ENCODE peak calls at places on chromosome 12, in six cellular contexts. P is esophagus muscularis mucosa, X is lung, Z is upper lobe of right lung, M is NB4, U is tibial nerve. R is an unnamed sample.

GRCh38 chr12:6065872-6066217 is 58.6 kb downstream of the VWF start:
- DNase-seq in P (no peak), X (no peak), Z (no peak), M (no peak), U (no peak), R (no peak)

GRCh38 chr12:104596128-104596799 is 139.5 kb downstream of the CHST11 start:
- DNase-seq in P (no peak), X (peak; percentile 34), Z (no peak), M (peak; percentile 89), U (peak; percentile 52), R (peak; percentile 53)

GRCh38 chr12:103205906-103206305 is 248.4 kb downstream of the ASCL1 start:
- DNase-seq in P (no peak), X (no peak), Z (no peak), M (no peak), U (no peak), R (peak; percentile 5)

GRCh38 chr12:76300297-76300665 is 47.9 kb downstream of the BBS10 start:
- DNase-seq in P (no peak), X (no peak), Z (no peak), M (no peak), U (no peak), R (no peak)

GRCh38 chr12:7609480-7609879 is 56.2 kb downstream of the APOBEC1 start:
- DNase-seq in P (no peak), X (no peak), Z (no peak), M (peak; percentile 13), U (no peak), R (peak; percentile 21)

GRCh38 chr12:116726749-116727148 is 11.1 kb downstream of the SPRING1 start:
- DNase-seq in P (no peak), X (peak; percentile 74), Z (no peak), M (no peak), U (no peak), R (no peak)

GRCh38 chr12:1590083-1590979 is 4.0 kb downstream of the FBXL14 start:
- DNase-seq in P (no peak), X (no peak), Z (no peak), M (no peak), U (peak; percentile 45), R (no peak)

GRCh38 chr12:106249411-106250135 is 1.8 kb upstream of the CKAP4 start:
- DNase-seq in P (no peak), X (no peak), Z (no peak), M (no peak), U (no peak), R (no peak)

GRCh38 chr12:53219956-53220856 is 11.8 kb downstream of the RARG start:
- DNase-seq in P (no peak), X (peak; percentile 64), Z (peak; percentile 84), M (peak; percentile 70), U (peak; percentile 55), R (peak; percentile 77)

GRCh38 chr12:95721320-95721719 is 69.2 kb downstream of the NTN4 start:
- DNase-seq in P (no peak), X (no peak), Z (no peak), M (no peak), U (no peak), R (peak; percentile 90)

GRCh38 chr12:55666508-55666907 is 29.8 kb downstream of the OR10P1 start:
- DNase-seq in P (no peak), X (no peak), Z (no peak), M (no peak), U (no peak), R (no peak)

GRCh38 chr12:68074294-68075027 is 85.1 kb downstream of the IFNG start:
- DNase-seq in P (no peak), X (no peak), Z (no peak), M (no peak), U (no peak), R (no peak)

GRCh38 chr12:93441111-93441616 is 583 bp downstream of the UBE2N start:
- DNase-seq in P (no peak), X (no peak), Z (peak; percentile 77), M (peak; percentile 70), U (peak; percentile 4), R (peak; percentile 41)

GRCh38 chr12:946656-947055 is 2.8 kb downstream of the RAD52 start:
- DNase-seq in P (no peak), X (no peak), Z (no peak), M (peak; percentile 45), U (no peak), R (peak; percentile 40)

GRCh38 chr12:39627914-39628313 is 8.3 kb upstream of the ABCD2 start:
- DNase-seq in P (no peak), X (no peak), Z (no peak), M (no peak), U (no peak), R (no peak)

DNA sequence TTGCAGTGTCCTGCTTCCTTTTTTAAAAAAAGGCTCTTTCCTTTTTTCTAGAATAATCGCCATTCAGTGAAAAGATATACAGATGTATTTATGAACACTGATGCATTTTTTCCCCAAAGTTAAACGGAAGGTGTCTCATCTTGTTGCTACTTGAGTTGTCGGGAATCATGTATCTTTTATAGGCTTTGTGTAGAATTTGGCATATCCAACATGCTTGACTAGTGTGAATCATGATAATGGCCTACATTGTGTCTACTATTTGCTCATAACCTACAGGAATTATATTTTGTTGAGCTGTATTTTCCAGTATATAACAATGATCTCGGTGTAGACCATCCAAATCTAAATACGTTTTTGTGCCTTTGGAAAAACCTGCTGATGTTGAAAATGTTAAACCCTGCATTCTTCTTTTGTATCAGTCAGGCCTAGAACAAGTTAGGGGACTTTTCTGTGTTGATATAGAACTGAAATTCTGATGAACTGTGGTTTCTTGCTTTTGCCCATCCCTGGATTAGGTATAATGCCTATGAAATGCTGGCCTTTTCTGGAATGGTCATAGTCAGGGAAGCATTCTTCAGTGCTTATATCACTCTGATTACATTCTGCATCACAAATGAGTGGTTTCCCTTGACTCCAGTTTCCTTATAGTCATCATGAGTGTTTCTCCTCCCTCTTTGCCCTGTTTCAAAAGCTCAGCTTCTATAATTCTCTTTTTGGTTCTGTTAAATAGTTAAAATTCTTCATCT is 10.8 kb downstream of the BMAL2 start:
- DNase-seq in P (no peak), X (no peak), Z (no peak), M (no peak), U (no peak), R (peak; percentile 97)
- H3K4me3 ChIP-seq in P (no peak overlapping the region), X (no peak overlapping the region), Z (no peak overlapping the region), M (no peak overlapping the region), U (no peak overlapping the region), R (no peak overlapping the region)

GRCh38 chr12:100388382-100388781 is 31.5 kb downstream of the SLC17A8 start:
- DNase-seq in P (no peak), X (no peak), Z (no peak), M (no peak), U (no peak), R (no peak)

GRCh38 chr12:100393202-100393601 is 36.3 kb downstream of the SLC17A8 start:
- DNase-seq in P (no peak), X (no peak), Z (no peak), M (no peak), U (no peak), R (no peak)

GRCh38 chr12:100395811-100396210 is 38.9 kb downstream of the SLC17A8 start:
- DNase-seq in P (no peak), X (no peak), Z (no peak), M (no peak), U (no peak), R (no peak)

GRCh38 chr12:100391856-100392255 is 35.0 kb downstream of the SLC17A8 start:
- DNase-seq in P (no peak), X (no peak), Z (no peak), M (no peak), U (peak; percentile 59), R (no peak)
- TF ChIP-seq CTCF in P (peak; percentile 38), X (no peak), Z (peak; percentile 28), M (no peak), U (peak; percentile 14), R (no peak)

GRCh38 chr12:14773685-14774073 is 29.6 kb downstream of the WBP11 start:
- DNase-seq in P (no peak), X (no peak), Z (no peak), M (no peak), U (no peak), R (no peak)

GRCh38 chr12:14774074-14774943 is 29.0 kb downstream of the WBP11 start:
- DNase-seq in P (peak; percentile 99), X (peak; percentile 96), Z (peak; percentile 97), M (peak; percentile 87), U (peak; percentile 96), R (peak; percentile 98)

GRCh38 chr12:14776236-14776959 is 26.9 kb downstream of the WBP11 start:
- DNase-seq in P (no peak), X (no peak), Z (no peak), M (peak; percentile 39), U (no peak), R (no peak)

GRCh38 chr12:14775652-14776020 is 27.6 kb downstream of the WBP11 start:
- DNase-seq in P (no peak), X (no peak), Z (no peak), M (no peak), U (peak; percentile 18), R (peak; percentile 74)

GRCh38 chr12:14774944-14775651 is 28.2 kb downstream of the WBP11 start:
- DNase-seq in P (peak; percentile 92), X (peak; percentile 42), Z (peak; percentile 81), M (peak; percentile 71), U (peak; percentile 41), R (peak; percentile 73)
- H3K4me3 ChIP-seq in P (peak overlapping the region; percentile 91), X (peak overlapping the region; percentile 55), Z (peak overlapping the region; percentile 78), M (peak overlapping the region; percentile 73), U (peak overlapping the region; percentile 66), R (peak overlapping the region; percentile 90)

DNA sequence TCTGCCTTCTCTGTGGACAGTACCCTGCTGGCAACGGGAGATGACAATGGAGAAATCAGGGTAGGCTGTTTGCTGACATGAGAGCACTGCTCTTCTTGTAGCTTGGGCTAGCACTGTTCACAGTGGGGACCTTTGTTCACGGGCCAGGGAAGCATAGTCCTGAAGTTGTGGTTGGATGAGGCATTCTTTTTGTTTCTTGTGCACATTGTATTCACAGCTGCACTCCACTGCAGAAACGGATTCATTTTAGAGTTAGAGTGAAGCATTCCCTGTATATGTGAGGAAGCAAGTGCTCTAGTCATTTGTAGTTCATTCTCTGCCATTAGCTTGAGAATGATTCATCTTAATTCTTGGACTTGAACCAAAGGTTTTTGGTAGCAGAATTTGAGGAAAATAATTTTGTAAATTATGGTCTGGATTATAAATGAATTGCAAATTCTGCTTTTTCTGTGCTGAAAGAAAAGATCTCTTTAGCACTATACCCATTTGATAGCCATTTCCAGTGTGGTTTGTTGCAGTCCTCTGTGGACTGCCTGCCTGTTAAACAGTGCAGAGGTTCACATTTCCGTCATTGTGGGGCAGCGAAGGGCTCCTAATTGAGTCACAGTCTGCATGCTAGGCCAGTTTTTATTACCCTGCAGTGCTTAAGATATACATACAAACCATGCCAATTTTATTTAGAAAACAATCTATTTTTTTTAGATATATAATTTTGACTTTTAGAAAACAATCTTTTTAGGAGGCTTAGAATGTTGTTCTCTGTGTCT is 80.6 kb downstream of the APAF1 start:
- DNase-seq in P (no peak), X (no peak), Z (no peak), M (peak; percentile 74), U (peak; percentile 45), R (peak; percentile 64)
- TF ChIP-seq CTCF in P (peak; percentile 18), X (no peak), Z (peak; percentile 22), M (peak; percentile 81), U (peak; percentile 40), R (peak; percentile 50)

GRCh38 chr12:79168687-79169086 is 304.1 kb downstream of the SYT1 start:
- DNase-seq in P (no peak), X (no peak), Z (no peak), M (no peak), U (no peak), R (no peak)
- H3K4me3 ChIP-seq in P (no peak overlapping the region), X (no peak overlapping the region), Z (no peak overlapping the region), M (no peak overlapping the region), U (no peak overlapping the region), R (no peak overlapping the region)

GRCh38 chr12:102052192-102053061 is 9.4 kb downstream of the WASHC3 start:
- DNase-seq in P (no peak), X (no peak), Z (no peak), M (no peak), U (no peak), R (no peak)
- TF ChIP-seq CTCF in P (no peak), X (no peak), Z (no peak), M (peak; percentile 4), U (no peak), R (no peak)